ENCODE peak calls at places on chromosome 2, in seven cellular contexts. U is stimulated activated CD8-positive, alpha-beta memory T cell treated with anti-CD3 and anti-CD28 coated beads, Interleukin-7, amount 100 ng/mL, for 4 hours; Z is MV-4-11; T is psoas muscle; C is AG08396; G is activated T-cell treated with anti-CD3 and anti-CD28 coated beads, Interleukin-2, amount 50 U/mL, for 1 hour; V is endothelial cell. O is an unnamed sample.

GRCh38 chr2:10120938-10121574 is 1.5 kb upstream of the RRM2 start:
- DNase-seq in U (no peak), Z (peak), T (no peak), C (no peak), G (no peak), V (no peak), O (peak)

GRCh38 chr2:187594801-187595200 is 40.6 kb upstream of the TFPI start:
- DNase-seq in U (no peak), Z (no peak), T (no peak), C (no peak), G (no peak), V (no peak), O (no peak)

GRCh38 chr2:235981629-235982028 is 186.6 kb downstream of the GBX2 start:
- DNase-seq in U (no peak), Z (no peak), T (no peak), C (no peak), G (no peak), V (peak), O (peak)

GRCh38 chr2:100880730-100881129 is 60.8 kb downstream of the NPAS2 start:
- DNase-seq in U (no peak), Z (peak), T (no peak), C (no peak), G (no peak), V (no peak), O (no peak)

GRCh38 chr2:54083021-54083420 is 32.4 kb upstream of the ACYP2 start:
- DNase-seq in U (no peak), Z (no peak), T (no peak), C (no peak), G (no peak), V (no peak), O (peak)

GRCh38 chr2:146844226-146844990 is 1000.4 kb upstream of the ACVR2A start:
- DNase-seq in U (no peak), Z (no peak), T (no peak), C (peak), G (no peak), V (no peak), O (no peak)

GRCh38 chr2:23824777-23825212 is 102.1 kb downstream of the ATAD2B start:
- DNase-seq in U (no peak), Z (peak), T (no peak), C (peak), G (peak), V (peak), O (peak)

GRCh38 chr2:19648583-19648982 is 253.2 kb downstream of the TTC32 start:
- DNase-seq in U (no peak), Z (no peak), T (peak), C (peak), G (no peak), V (no peak), O (no peak)

GRCh38 chr2:84840306-84840705 is 40.6 kb downstream of the TRABD2A start:
- DNase-seq in U (no peak), Z (no peak), T (no peak), C (no peak), G (no peak), V (no peak), O (no peak)

GRCh38 chr2:16665746-16666452 is at the start of gene CYRIA:
- DNase-seq in U (no peak), Z (no peak), T (peak), C (peak), G (peak), V (peak), O (peak)

GRCh38 chr2:231677632-231678104 is 30.7 kb upstream of the PTMA start:
- DNase-seq in U (peak), Z (peak), T (peak), C (peak), G (peak), V (peak), O (peak)

GRCh38 chr2:198143793-198144192 is 339.4 kb downstream of the PLCL1 start:
- DNase-seq in U (no peak), Z (no peak), T (no peak), C (no peak), G (no peak), V (no peak), O (no peak)

GRCh38 chr2:4219571-4219970 is 516.2 kb downstream of the DCDC2C start:
- DNase-seq in U (no peak), Z (no peak), T (no peak), C (no peak), G (no peak), V (no peak), O (no peak)

GRCh38 chr2:135745545-135745944 is 3.9 kb downstream of the UBXN4 start:
- DNase-seq in U (no peak), Z (no peak), T (no peak), C (peak), G (no peak), V (no peak), O (no peak)

GRCh38 chr2:79159653-79160052 is at the start of gene REG3A:
- DNase-seq in U (no peak), Z (no peak), T (no peak), C (no peak), G (no peak), V (no peak), O (no peak)

GRCh38 chr2:65530547-65531320 is 98.3 kb upstream of the SPRED2 start:
- DNase-seq in U (no peak), Z (no peak), T (no peak), C (peak), G (no peak), V (no peak), O (no peak)

GRCh38 chr2:169018390-169018789 is 12.7 kb downstream of the ABCB11 start:
- DNase-seq in U (no peak), Z (no peak), T (no peak), C (no peak), G (no peak), V (no peak), O (no peak)

GRCh38 chr2:125745514-125745913 is 910.4 kb upstream of the GYPC start:
- DNase-seq in U (no peak), Z (peak), T (no peak), C (no peak), G (no peak), V (peak), O (peak)

O was measured in erythroblast.